ENCODE peak calls at places on chromosomes 12 and 14, in nine cellular contexts. One of them, this sample, is unnamed.

GRCh38 chr12:47110706-47111391 is 31.1 kb upstream of the AMIGO2 start:
- DNase-seq in PC-9: no peak
- DNase-seq in cardiac fibroblast: no peak
- DNase-seq in uterus: no peak
- DNase-seq in fibroblast of lung: no peak
- DNase-seq in AG10803: no peak
- DNase-seq in AG04449: no peak
- DNase-seq in OCI-LY7: no peak
- DNase-seq in vagina: no peak
- DNase-seq in this sample: no peak

GRCh38 chr12:12474931-12475485 is 87.7 kb downstream of the DUSP16 start:
- DNase-seq in PC-9: no peak
- DNase-seq in OCI-LY7: no peak
- DNase-seq in uterus: no peak
- DNase-seq in AG04449: no peak
- DNase-seq in AG10803: no peak
- DNase-seq in fibroblast of lung: no peak
- DNase-seq in vagina: no peak
- DNase-seq in cardiac fibroblast: peak; percentile 60
- DNase-seq in this sample: peak; percentile 20

GRCh38 chr14:89422181-89422951 is 5.3 kb upstream of the FOXN3 start:
- DNase-seq in fibroblast of lung: peak; percentile 66
- DNase-seq in OCI-LY7: no peak
- DNase-seq in cardiac fibroblast: no peak
- DNase-seq in AG04449: no peak
- DNase-seq in vagina: no peak
- DNase-seq in AG10803: no peak
- DNase-seq in uterus: no peak
- DNase-seq in PC-9: peak; percentile 8
- DNase-seq in this sample: peak; percentile 46

GRCh38 chr14:23167006-23167847 is 16.2 kb downstream of the SLC7A8 start:
- DNase-seq in vagina: no peak
- DNase-seq in AG04449: no peak
- DNase-seq in cardiac fibroblast: no peak
- DNase-seq in fibroblast of lung: no peak
- DNase-seq in PC-9: no peak
- DNase-seq in uterus: no peak
- DNase-seq in OCI-LY7: no peak
- DNase-seq in AG10803: no peak
- DNase-seq in this sample: no peak

GRCh38 chr14:22685467-22685866 is 41.3 kb upstream of the OR6J1 start:
- DNase-seq in OCI-LY7: no peak
- DNase-seq in uterus: no peak
- DNase-seq in AG04449: no peak
- DNase-seq in PC-9: peak; percentile 3
- DNase-seq in vagina: no peak
- DNase-seq in AG10803: no peak
- DNase-seq in fibroblast of lung: no peak
- DNase-seq in cardiac fibroblast: no peak
- DNase-seq in this sample: no peak

GRCh38 chr12:113260127-113260526 is 38.9 kb downstream of the TPCN1 start:
- DNase-seq in cardiac fibroblast: no peak
- DNase-seq in PC-9: no peak
- DNase-seq in uterus: no peak
- DNase-seq in OCI-LY7: no peak
- DNase-seq in vagina: no peak
- DNase-seq in AG10803: no peak
- DNase-seq in AG04449: no peak
- DNase-seq in fibroblast of lung: no peak
- DNase-seq in this sample: no peak

GRCh38 chr14:75986439-75986765 is 839 bp downstream of the IFT43 start:
- DNase-seq in uterus: no peak
- DNase-seq in vagina: no peak
- DNase-seq in fibroblast of lung: no peak
- DNase-seq in OCI-LY7: no peak
- DNase-seq in PC-9: no peak
- DNase-seq in cardiac fibroblast: no peak
- DNase-seq in AG10803: peak; percentile 28
- DNase-seq in AG04449: no peak
- DNase-seq in this sample: no peak

GRCh38 chr12:39824505-39825198 is 205.0 kb upstream of the ABCD2 start:
- DNase-seq in OCI-LY7: no peak
- DNase-seq in AG04449: no peak
- DNase-seq in uterus: no peak
- DNase-seq in PC-9: no peak
- DNase-seq in AG10803: peak; percentile 33
- DNase-seq in fibroblast of lung: peak; percentile 26
- DNase-seq in vagina: no peak
- DNase-seq in cardiac fibroblast: peak; percentile 42
- DNase-seq in this sample: peak; percentile 8

GRCh38 chr14:79331820-79332219 is 879.5 kb downstream of the DIO2 start:
- DNase-seq in PC-9: no peak
- DNase-seq in cardiac fibroblast: no peak
- DNase-seq in fibroblast of lung: no peak
- DNase-seq in vagina: no peak
- DNase-seq in AG10803: no peak
- DNase-seq in uterus: no peak
- DNase-seq in AG04449: no peak
- DNase-seq in OCI-LY7: no peak
- DNase-seq in this sample: no peak

GRCh38 chr14:50714452-50715073 is 46.5 kb upstream of the SAV1 start:
- DNase-seq in cardiac fibroblast: peak; percentile 69
- DNase-seq in fibroblast of lung: peak; percentile 55
- DNase-seq in OCI-LY7: peak; percentile 52
- DNase-seq in vagina: no peak
- DNase-seq in AG10803: peak; percentile 52
- DNase-seq in AG04449: no peak
- DNase-seq in uterus: no peak
- DNase-seq in PC-9: no peak
- DNase-seq in this sample: peak; percentile 55

GRCh38 chr14:88974991-88975835 is 150.8 kb downstream of the TTC8 start:
- DNase-seq in cardiac fibroblast: no peak
- DNase-seq in AG04449: no peak
- DNase-seq in AG10803: no peak
- DNase-seq in uterus: no peak
- DNase-seq in vagina: no peak
- DNase-seq in fibroblast of lung: no peak
- DNase-seq in PC-9: no peak
- DNase-seq in OCI-LY7: no peak
- DNase-seq in this sample: no peak

GRCh38 chr12:52949413-52950331 is 754 bp downstream of the KRT18 start:
- DNase-seq in OCI-LY7: no peak
- DNase-seq in PC-9: peak; percentile 61
- DNase-seq in uterus: no peak
- DNase-seq in fibroblast of lung: peak; percentile 84
- DNase-seq in cardiac fibroblast: peak; percentile 94
- DNase-seq in AG04449: no peak
- DNase-seq in vagina: no peak
- DNase-seq in AG10803: peak; percentile 81
- DNase-seq in this sample: peak; percentile 95
- H3K4me3 ChIP-seq in OCI-LY7: no peak overlapping the region
- H3K4me3 ChIP-seq in PC-9: peak overlapping the region; percentile 94
- H3K4me3 ChIP-seq in uterus: peak overlapping the region; percentile 29
- H3K4me3 ChIP-seq in fibroblast of lung: peak overlapping the region; percentile 19
- H3K4me3 ChIP-seq in cardiac fibroblast: peak overlapping the region; percentile 79
- H3K4me3 ChIP-seq in AG04449: peak overlapping the region; percentile 78
- H3K4me3 ChIP-seq in vagina: peak overlapping the region; percentile 52
- H3K4me3 ChIP-seq in AG10803: peak overlapping the region; percentile 63
- H3K4me3 ChIP-seq in this sample: peak overlapping the region; percentile 77

DNA sequence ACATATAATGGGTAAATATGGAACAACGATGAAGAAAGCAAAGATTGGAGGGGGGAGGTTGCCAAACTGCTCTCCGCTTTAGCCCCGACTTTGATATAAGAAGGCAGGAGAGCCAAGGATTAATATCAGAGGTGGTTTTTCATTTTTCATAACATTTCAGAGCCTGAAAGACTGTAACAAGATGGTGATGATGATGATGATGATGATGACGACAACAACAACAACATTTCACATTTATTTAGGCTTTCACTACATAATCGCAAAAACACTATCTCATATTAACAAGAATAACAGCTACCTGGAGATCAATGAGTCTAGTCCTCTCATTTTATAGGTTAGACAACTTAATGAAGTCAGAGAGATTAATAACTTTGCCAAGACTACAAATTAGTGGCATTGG is 86.1 kb downstream of the ANKS1B start:
- DNase-seq in OCI-LY7: no peak
- DNase-seq in cardiac fibroblast: no peak
- DNase-seq in vagina: no peak
- DNase-seq in AG04449: no peak
- DNase-seq in fibroblast of lung: no peak
- DNase-seq in PC-9: no peak
- DNase-seq in AG10803: no peak
- DNase-seq in uterus: no peak
- DNase-seq in this sample: no peak
- TF ChIP-seq CTCF in OCI-LY7: no peak
- TF ChIP-seq CTCF in cardiac fibroblast: no peak
- TF ChIP-seq CTCF in vagina: no peak
- TF ChIP-seq CTCF in AG04449: no peak
- TF ChIP-seq CTCF in fibroblast of lung: no peak
- TF ChIP-seq CTCF in PC-9: no peak
- TF ChIP-seq CTCF in AG10803: no peak
- TF ChIP-seq CTCF in uterus: no peak
- TF ChIP-seq CTCF in this sample: no peak

DNA sequence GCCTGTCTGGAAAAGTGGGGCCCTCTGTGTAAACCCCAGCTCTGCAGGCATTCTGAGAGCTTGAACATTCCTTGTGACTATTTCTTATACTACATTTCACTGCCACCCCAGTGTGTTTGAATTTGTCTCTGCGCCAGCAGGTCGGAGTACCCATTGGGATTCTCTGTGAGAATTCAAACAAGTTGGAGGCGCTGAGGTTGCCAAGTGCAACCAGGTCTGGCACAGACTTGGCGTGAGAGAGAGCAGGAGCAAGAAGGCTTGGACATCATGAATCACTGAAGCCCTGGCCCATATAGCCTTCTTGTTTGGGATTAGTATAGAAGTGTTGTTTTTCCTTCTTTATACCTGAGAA is 33.0 kb upstream of the ATP2A2 start:
- DNase-seq in OCI-LY7: no peak
- DNase-seq in uterus: no peak
- DNase-seq in vagina: no peak
- DNase-seq in AG04449: no peak
- DNase-seq in cardiac fibroblast: no peak
- DNase-seq in PC-9: no peak
- DNase-seq in AG10803: no peak
- DNase-seq in fibroblast of lung: no peak
- DNase-seq in this sample: no peak
- H3K4me3 ChIP-seq in OCI-LY7: no peak overlapping the region
- H3K4me3 ChIP-seq in uterus: no peak overlapping the region
- H3K4me3 ChIP-seq in vagina: no peak overlapping the region
- H3K4me3 ChIP-seq in AG04449: no peak overlapping the region
- H3K4me3 ChIP-seq in cardiac fibroblast: no peak overlapping the region
- H3K4me3 ChIP-seq in PC-9: peak overlapping the region; percentile 41
- H3K4me3 ChIP-seq in AG10803: no peak overlapping the region
- H3K4me3 ChIP-seq in fibroblast of lung: no peak overlapping the region
- H3K4me3 ChIP-seq in this sample: no peak overlapping the region

GRCh38 chr12:105085537-105085936 is 1.3 kb upstream of the ALDH1L2 start:
- DNase-seq in cardiac fibroblast: no peak
- DNase-seq in AG10803: no peak
- DNase-seq in AG04449: no peak
- DNase-seq in PC-9: no peak
- DNase-seq in OCI-LY7: no peak
- DNase-seq in vagina: no peak
- DNase-seq in fibroblast of lung: no peak
- DNase-seq in uterus: no peak
- DNase-seq in this sample: no peak
- TF ChIP-seq CTCF in cardiac fibroblast: no peak
- TF ChIP-seq CTCF in AG10803: no peak
- TF ChIP-seq CTCF in AG04449: no peak
- TF ChIP-seq CTCF in PC-9: no peak
- TF ChIP-seq CTCF in OCI-LY7: peak; percentile 15
- TF ChIP-seq CTCF in vagina: no peak
- TF ChIP-seq CTCF in fibroblast of lung: no peak
- TF ChIP-seq CTCF in uterus: no peak
- TF ChIP-seq CTCF in this sample: no peak

GRCh38 chr14:105481886-105482454 is 4.7 kb upstream of the CRIP1 start:
- DNase-seq in cardiac fibroblast: peak; percentile 99
- DNase-seq in vagina: no peak
- DNase-seq in PC-9: peak; percentile 93
- DNase-seq in OCI-LY7: peak; percentile 80
- DNase-seq in AG04449: peak; percentile 81
- DNase-seq in uterus: peak; percentile 94
- DNase-seq in fibroblast of lung: peak; percentile 96
- DNase-seq in AG10803: peak; percentile 99
- DNase-seq in this sample: peak; percentile 93
- H3K4me3 ChIP-seq in cardiac fibroblast: peak overlapping the region; percentile 0
- H3K4me3 ChIP-seq in vagina: peak overlapping the region; percentile 38
- H3K4me3 ChIP-seq in PC-9: no peak overlapping the region
- H3K4me3 ChIP-seq in OCI-LY7: peak overlapping the region; percentile 7
- H3K4me3 ChIP-seq in AG04449: peak overlapping the region; percentile 65
- H3K4me3 ChIP-seq in uterus: peak overlapping the region; percentile 22
- H3K4me3 ChIP-seq in fibroblast of lung: no peak overlapping the region
- H3K4me3 ChIP-seq in AG10803: peak overlapping the region; percentile 59
- H3K4me3 ChIP-seq in this sample: no peak overlapping the region

GRCh38 chr12:3206536-3207072 is 129.4 kb downstream of the TSPAN9 start:
- DNase-seq in PC-9: no peak
- DNase-seq in AG10803: no peak
- DNase-seq in uterus: no peak
- DNase-seq in fibroblast of lung: no peak
- DNase-seq in cardiac fibroblast: no peak
- DNase-seq in OCI-LY7: no peak
- DNase-seq in AG04449: no peak
- DNase-seq in vagina: no peak
- DNase-seq in this sample: no peak

GRCh38 chr12:3204716-3205617 is 127.8 kb downstream of the TSPAN9 start:
- DNase-seq in AG04449: no peak
- DNase-seq in uterus: no peak
- DNase-seq in vagina: no peak
- DNase-seq in PC-9: no peak
- DNase-seq in OCI-LY7: no peak
- DNase-seq in fibroblast of lung: no peak
- DNase-seq in cardiac fibroblast: no peak
- DNase-seq in AG10803: no peak
- DNase-seq in this sample: no peak

GRCh38 chr12:3207174-3207573 is 130.0 kb downstream of the TSPAN9 start:
- DNase-seq in AG10803: no peak
- DNase-seq in uterus: no peak
- DNase-seq in vagina: no peak
- DNase-seq in PC-9: no peak
- DNase-seq in OCI-LY7: no peak
- DNase-seq in AG04449: no peak
- DNase-seq in fibroblast of lung: no peak
- DNase-seq in cardiac fibroblast: no peak
- DNase-seq in this sample: no peak

GRCh38 chr12:3205742-3206519 is 128.8 kb downstream of the TSPAN9 start:
- DNase-seq in vagina: no peak
- DNase-seq in cardiac fibroblast: peak; percentile 45
- DNase-seq in AG10803: no peak
- DNase-seq in fibroblast of lung: no peak
- DNase-seq in OCI-LY7: no peak
- DNase-seq in uterus: no peak
- DNase-seq in AG04449: no peak
- DNase-seq in PC-9: no peak
- DNase-seq in this sample: peak; percentile 28

GRCh38 chr12:3207858-3208257 is 130.7 kb downstream of the TSPAN9 start:
- DNase-seq in uterus: no peak
- DNase-seq in cardiac fibroblast: no peak
- DNase-seq in vagina: no peak
- DNase-seq in OCI-LY7: no peak
- DNase-seq in AG10803: no peak
- DNase-seq in PC-9: no peak
- DNase-seq in fibroblast of lung: no peak
- DNase-seq in AG04449: no peak
- DNase-seq in this sample: no peak
- TF ChIP-seq CTCF in uterus: no peak
- TF ChIP-seq CTCF in cardiac fibroblast: peak; percentile 21
- TF ChIP-seq CTCF in vagina: no peak
- TF ChIP-seq CTCF in OCI-LY7: peak; percentile 74
- TF ChIP-seq CTCF in AG10803: no peak
- TF ChIP-seq CTCF in PC-9: no peak
- TF ChIP-seq CTCF in fibroblast of lung: peak; percentile 13
- TF ChIP-seq CTCF in AG04449: no peak
- TF ChIP-seq CTCF in this sample: peak; percentile 42

This sample was measured in bronchial epithelial cell.